ENCODE peak calls at places on chromosomes 11 and 22, in five cellular contexts. P is bronchial epithelial cell, D is HFFc6, H is head of caudate nucleus, Q is A549. U is an unnamed sample.

GRCh38 chr11:109859325-109859724 is 233.9 kb upstream of the ZC3H12C start:
- DNase-seq in P (peak), D (peak), H (no peak), Q (peak), U (no peak)

GRCh38 chr11:106087815-106088435 is 10.5 kb downstream of the AASDHPPT start:
- DNase-seq in P (peak), D (peak), H (peak), Q (peak), U (peak)

GRCh38 chr11:106409681-106410080 is 332.2 kb downstream of the AASDHPPT start:
- DNase-seq in P (no peak), D (no peak), H (no peak), Q (no peak), U (no peak)

GRCh38 chr11:118907051-118907748 is 18.5 kb downstream of the BCL9L start:
- DNase-seq in P (peak), D (peak), H (peak), Q (peak), U (peak)

GRCh38 chr22:33035276-33035863 is 22.8 kb downstream of the SYN3 start:
- DNase-seq in P (no peak), D (no peak), H (no peak), Q (no peak), U (no peak)

GRCh38 chr11:92852946-92853345 is 116.5 kb upstream of the MTNR1B start:
- DNase-seq in P (peak), D (no peak), H (peak), Q (no peak), U (peak)

GRCh38 chr11:73218106-73218829 is at the start of gene P2RY2:
- DNase-seq in P (peak), D (no peak), H (peak), Q (peak), U (peak)

GRCh38 chr11:35677904-35678303 is 15.3 kb downstream of the TRIM44 start:
- DNase-seq in P (no peak), D (no peak), H (no peak), Q (no peak), U (no peak)

GRCh38 chr11:8671242-8671641 is 11.2 kb downstream of the TRIM66 start:
- DNase-seq in P (peak), D (peak), H (peak), Q (peak), U (no peak)

U was measured in lower lobe of right lung.